ENCODE peak calls at places on chromosomes 1 and 21, in seven cellular contexts. B is esophagus squamous epithelium; M is CD8-positive, alpha-beta T cell; Z is endothelial cell of umbilical vein; H is neural progenitor cell; J is fibroblast of lung; Q is astrocyte. P is an unnamed sample.

GRCh38 chr1:26827205-26827604 is 717 bp downstream of the ZDHHC18 start:
- DNase-seq in B (no peak), M (no peak), Z (no peak), H (no peak), J (no peak), Q (no peak), P (no peak)

GRCh38 chr1:160400284-160400645 is at the start of gene VANGL2:
- DNase-seq in B (no peak), M (peak; percentile 63), Z (no peak), H (peak; percentile 93), J (peak; percentile 71), Q (peak; percentile 44), P (peak; percentile 29)

GRCh38 chr1:3249236-3249845 is 180.3 kb downstream of the PRDM16 start:
- DNase-seq in B (no peak), M (no peak), Z (no peak), H (peak; percentile 96), J (no peak), Q (no peak), P (no peak)

GRCh38 chr1:184975208-184975875 is 1.0 kb upstream of the NIBAN1 start:
- DNase-seq in B (no peak), M (no peak), Z (no peak), H (no peak), J (no peak), Q (no peak), P (no peak)

GRCh38 chr1:44086722-44087474 is 31.7 kb upstream of the KLF17 start:
- DNase-seq in B (no peak), M (no peak), Z (no peak), H (no peak), J (no peak), Q (no peak), P (no peak)

GRCh38 chr1:161266096-161266679 is 7.6 kb downstream of the PCP4L1 start:
- DNase-seq in B (no peak), M (no peak), Z (no peak), H (no peak), J (peak; percentile 19), Q (no peak), P (no peak)

GRCh38 chr21:35561076-35561475 is 499.2 kb downstream of the SETD4 start:
- DNase-seq in B (no peak), M (no peak), Z (no peak), H (no peak), J (peak; percentile 36), Q (no peak), P (no peak)

GRCh38 chr1:231724876-231725647 is 98.5 kb downstream of the DISC1 start:
- DNase-seq in B (no peak), M (no peak), Z (peak; percentile 58), H (peak; percentile 66), J (peak; percentile 50), Q (peak; percentile 27), P (peak; percentile 35)

GRCh38 chr1:173476664-173477285 is 360 bp upstream of the PRDX6 start:
- DNase-seq in B (peak; percentile 77), M (peak; percentile 91), Z (peak; percentile 81), H (peak; percentile 97), J (peak; percentile 84), Q (peak; percentile 73), P (peak; percentile 76)

GRCh38 chr1:52668711-52669110 is 29.4 kb downstream of the COA7 start:
- DNase-seq in B (no peak), M (no peak), Z (no peak), H (no peak), J (peak; percentile 39), Q (peak; percentile 9), P (no peak)

GRCh38 chr1:108747128-108747827 is 804 bp downstream of the STXBP3 start:
- DNase-seq in B (peak; percentile 11), M (no peak), Z (peak; percentile 87), H (peak; percentile 73), J (peak; percentile 89), Q (peak; percentile 83), P (peak; percentile 91)

GRCh38 chr1:170634293-170634692 is 29.6 kb upstream of the PRRX1 start:
- DNase-seq in B (no peak), M (no peak), Z (no peak), H (no peak), J (peak; percentile 88), Q (peak; percentile 85), P (no peak)

GRCh38 chr21:44024257-44024656 is 12.1 kb downstream of the TRAPPC10 start:
- DNase-seq in B (no peak), M (no peak), Z (no peak), H (no peak), J (no peak), Q (no peak), P (no peak)

GRCh38 chr1:89203166-89203565 is 4.4 kb upstream of the GBP4 start:
- DNase-seq in B (no peak), M (no peak), Z (no peak), H (no peak), J (peak; percentile 6), Q (no peak), P (peak; percentile 1)

GRCh38 chr1:192903142-192903541 is 94.3 kb downstream of the RGS2 start:
- DNase-seq in B (no peak), M (no peak), Z (no peak), H (no peak), J (peak; percentile 11), Q (no peak), P (no peak)

GRCh38 chr1:117565745-117566455 is 39.9 kb upstream of the TENT5C start:
- DNase-seq in B (no peak), M (peak; percentile 31), Z (no peak), H (no peak), J (no peak), Q (no peak), P (no peak)

GRCh38 chr1:113216664-113217063 is 143.7 kb downstream of the LRIG2 start:
- DNase-seq in B (no peak), M (no peak), Z (no peak), H (no peak), J (no peak), Q (no peak), P (no peak)

GRCh38 chr1:45796946-45797345 is 6.5 kb upstream of the MAST2 start:
- DNase-seq in B (no peak), M (no peak), Z (no peak), H (peak; percentile 90), J (no peak), Q (no peak), P (no peak)

GRCh38 chr1:8349961-8350360 is 32.0 kb downstream of the SLC45A1 start:
- DNase-seq in B (no peak), M (no peak), Z (no peak), H (no peak), J (no peak), Q (no peak), P (no peak)
- H3K27ac ChIP-seq in B (no peak overlapping the region), M (no peak overlapping the region), Z (no peak overlapping the region), H (no peak overlapping the region), J (no peak overlapping the region), Q (no peak overlapping the region), P (no peak overlapping the region)

GRCh38 chr1:43036932-43037331 is 78.3 kb upstream of the SLC2A1 start:
- DNase-seq in B (no peak), M (no peak), Z (no peak), H (no peak), J (no peak), Q (no peak), P (no peak)

GRCh38 chr1:43042773-43043470 is 84.3 kb upstream of the SLC2A1 start:
- DNase-seq in B (no peak), M (no peak), Z (no peak), H (no peak), J (no peak), Q (no peak), P (no peak)

GRCh38 chr1:43036457-43036827 is 77.8 kb upstream of the SLC2A1 start:
- DNase-seq in B (no peak), M (no peak), Z (no peak), H (no peak), J (peak; percentile 13), Q (no peak), P (no peak)

GRCh38 chr1:43038232-43038929 is 79.7 kb upstream of the SLC2A1 start:
- DNase-seq in B (no peak), M (no peak), Z (no peak), H (no peak), J (no peak), Q (no peak), P (no peak)

DNA sequence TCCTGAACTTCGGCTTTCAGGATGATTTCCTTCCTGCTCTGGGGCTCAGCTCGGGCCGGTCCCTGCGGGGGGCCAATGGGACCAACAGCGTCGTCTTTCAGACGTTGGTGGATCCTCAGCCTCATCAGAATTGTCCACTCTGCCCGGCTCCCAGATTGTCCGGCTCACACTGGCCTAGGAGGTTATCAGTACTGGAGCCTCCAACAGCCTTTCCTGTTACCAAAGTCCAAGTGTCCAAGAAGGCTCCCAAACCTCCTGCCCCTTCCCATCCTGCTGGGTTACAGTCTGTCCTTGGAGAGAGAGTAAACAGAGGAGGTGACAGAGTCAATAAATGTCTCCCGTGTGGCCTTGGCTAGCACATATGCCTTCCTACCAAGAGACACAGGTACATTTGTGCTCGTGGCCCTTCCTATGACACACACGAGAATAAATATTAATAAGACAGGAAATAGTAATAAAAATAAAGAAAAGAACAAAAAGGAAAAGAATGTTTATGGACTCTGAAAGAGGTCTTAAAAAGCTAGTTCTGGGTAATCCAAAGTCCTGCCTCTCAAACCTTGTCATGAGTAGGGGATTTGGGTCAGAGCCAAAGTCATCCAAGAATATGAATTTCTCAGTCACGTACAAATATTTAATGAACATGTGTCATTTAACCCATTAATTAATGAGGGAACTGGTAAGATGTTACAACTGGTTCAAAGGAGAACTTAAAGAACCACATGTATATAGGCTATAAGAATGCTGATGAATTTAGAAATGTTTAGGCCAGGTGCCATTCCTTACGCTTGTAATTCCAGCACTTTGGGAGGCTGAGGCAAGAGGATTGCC is 80.8 kb upstream of the SLC2A1 start:
- DNase-seq in B (no peak), M (no peak), Z (peak; percentile 15), H (no peak), J (no peak), Q (no peak), P (no peak)
- H3K4me3 ChIP-seq in B (no peak overlapping the region), M (no peak overlapping the region), Z (no peak overlapping the region), H (no peak overlapping the region), J (no peak overlapping the region), Q (no peak overlapping the region), P (no peak overlapping the region)

GRCh38 chr1:25033030-25033827 is 103.2 kb upstream of the RUNX3 start:
- DNase-seq in B (no peak), M (no peak), Z (no peak), H (no peak), J (no peak), Q (no peak), P (no peak)
- TF ChIP-seq CTCF in B (no peak), M (no peak), Z (no peak), H (no peak), J (no peak), Q (no peak), P (no peak)

GRCh38 chr1:203406446-203407045 is 55.6 kb upstream of the FMOD start:
- DNase-seq in B (no peak), M (no peak), Z (no peak), H (no peak), J (no peak), Q (no peak), P (no peak)

GRCh38 chr1:203410117-203410900 is 59.4 kb upstream of the FMOD start:
- DNase-seq in B (no peak), M (no peak), Z (no peak), H (no peak), J (no peak), Q (no peak), P (no peak)

GRCh38 chr1:203407301-203407700 is 56.4 kb upstream of the FMOD start:
- DNase-seq in B (no peak), M (no peak), Z (no peak), H (no peak), J (no peak), Q (no peak), P (no peak)

GRCh38 chr1:203405703-203406430 is 54.9 kb upstream of the FMOD start:
- DNase-seq in B (no peak), M (no peak), Z (no peak), H (no peak), J (no peak), Q (no peak), P (no peak)

GRCh38 chr1:203408485-203409229 is 57.7 kb upstream of the FMOD start:
- DNase-seq in B (no peak), M (no peak), Z (peak; percentile 67), H (no peak), J (peak; percentile 84), Q (peak; percentile 76), P (peak; percentile 48)
- H3K27ac ChIP-seq in B (no peak overlapping the region), M (no peak overlapping the region), Z (no peak overlapping the region), H (no peak overlapping the region), J (no peak overlapping the region), Q (no peak overlapping the region), P (no peak overlapping the region)